ENCODE peak calls at places on chromosomes 11 and 22, in ten cellular contexts. E, U, G, N, Z, B, A, R, T and H are unnamed samples. For H3K4me1, the result is how much of the 10 kb centered on the place peaks cover.

GRCh38 chr11:97909544-97910394 is 1111.0 kb upstream of the CNTN5 start:
- DNase-seq in E (no peak), U (no peak), G (no peak), N (peak), Z (no peak), B (no peak), A (no peak), R (no peak), T (no peak), H (no peak)

GRCh38 chr11:93017821-93018690 is 48.6 kb downstream of the MTNR1B start:
- DNase-seq in E (no peak), U (no peak), G (peak), N (peak), Z (no peak), B (no peak), A (no peak), R (no peak), T (no peak), H (no peak)

GRCh38 chr11:128936546-128937275 is 6.0 kb downstream of the TP53AIP1 start:
- DNase-seq in E (no peak), U (no peak), G (peak), N (no peak), Z (peak), B (peak), A (no peak), R (no peak), T (no peak), H (no peak)

GRCh38 chr11:10407055-10407454 is 48.0 kb upstream of the AMPD3 start:
- DNase-seq in E (no peak), U (no peak), G (no peak), N (peak), Z (no peak), B (no peak), A (no peak), R (no peak), T (no peak), H (no peak)

GRCh38 chr11:292211-293121 is 3.5 kb downstream of the PGGHG start:
- DNase-seq in E (peak), U (peak), G (peak), N (no peak), Z (no peak), B (no peak), A (no peak), R (no peak), T (peak), H (peak)

GRCh38 chr11:106160494-106160893 is 83.0 kb downstream of the AASDHPPT start:
- DNase-seq in E (no peak), U (no peak), G (no peak), N (peak), Z (no peak), B (no peak), A (no peak), R (no peak), T (no peak), H (no peak)

GRCh38 chr22:43152355-43153071 is 1.2 kb downstream of the TSPO start:
- DNase-seq in E (peak), U (peak), G (peak), N (peak), Z (no peak), B (no peak), A (peak), R (peak), T (peak), H (peak)

GRCh38 chr11:122069946-122070345 is 46.1 kb downstream of the BLID start:
- DNase-seq in E (peak), U (peak), G (peak), N (peak), Z (peak), B (peak), A (peak), R (peak), T (peak), H (peak)

GRCh38 chr11:117440258-117440657 is 112.6 kb downstream of the CEP164 start:
- DNase-seq in E (no peak), U (no peak), G (no peak), N (no peak), Z (no peak), B (no peak), A (no peak), R (no peak), T (no peak), H (no peak)

GRCh38 chr11:128180446-128181089 is 406.8 kb downstream of the ETS1 start:
- DNase-seq in E (no peak), U (no peak), G (no peak), N (peak), Z (no peak), B (no peak), A (peak), R (no peak), T (no peak), H (no peak)

GRCh38 chr22:23033116-23033905 is 37.0 kb upstream of the GNAZ start:
- DNase-seq in E (no peak), U (no peak), G (no peak), N (no peak), Z (no peak), B (no peak), A (no peak), R (no peak), T (no peak), H (no peak)

GRCh38 chr11:133821776-133822175 is 23.5 kb downstream of the SPATA19 start:
- DNase-seq in E (peak), U (no peak), G (peak), N (peak), Z (peak), B (peak), A (peak), R (peak), T (no peak), H (no peak)

GRCh38 chr22:27474711-27475547 is 326.6 kb downstream of the MN1 start:
- DNase-seq in E (no peak), U (no peak), G (peak), N (peak), Z (no peak), B (no peak), A (peak), R (peak), T (no peak), H (no peak)

GRCh38 chr11:34552270-34552669 is 38.7 kb upstream of the ELF5 start:
- DNase-seq in E (no peak), U (no peak), G (no peak), N (no peak), Z (no peak), B (no peak), A (no peak), R (peak), T (no peak), H (peak)

GRCh38 chr22:45962431-45962712 is 14.6 kb downstream of the WNT7B start:
- DNase-seq in E (no peak), U (no peak), G (no peak), N (no peak), Z (no peak), B (no peak), A (no peak), R (no peak), T (no peak), H (no peak)

GRCh38 chr22:43292633-43293025 is 50.5 kb downstream of the SCUBE1 start:
- DNase-seq in E (no peak), U (no peak), G (no peak), N (no peak), Z (no peak), B (no peak), A (peak), R (no peak), T (no peak), H (no peak)

DNA sequence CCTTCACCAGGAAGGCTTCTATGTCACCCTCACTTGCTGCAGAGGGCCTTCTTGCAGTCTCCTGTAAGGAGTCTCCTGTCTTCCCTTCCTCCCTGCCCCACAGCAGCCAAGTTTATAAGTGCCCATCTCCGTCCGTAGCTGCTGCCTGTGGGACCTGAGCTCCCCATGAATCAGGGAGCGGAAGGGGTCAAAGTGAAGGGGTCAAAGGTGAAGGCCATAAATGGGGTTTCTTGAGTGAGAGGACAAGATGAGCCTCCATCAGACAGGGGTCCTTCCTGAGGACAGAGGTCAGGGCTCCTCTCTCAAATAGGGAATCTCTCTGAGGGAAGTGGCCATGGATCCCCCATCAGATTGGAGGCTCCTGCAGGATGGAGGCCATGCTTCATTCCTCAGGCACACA is 44.4 kb downstream of the ARRB1 start:
- DNase-seq in E (no peak), U (no peak), G (no peak), N (no peak), Z (no peak), B (no peak), A (no peak), R (no peak), T (no peak), H (no peak)
- H3K27ac ChIP-seq in E (peak), U (no peak), G (no peak), N (no peak), Z (no peak), B (no peak), A (no peak), R (no peak), T (no peak), H (peak)

GRCh38 chr11:90438069-90438468 is 215.2 kb upstream of the CHORDC1 start:
- DNase-seq in E (no peak), U (no peak), G (no peak), N (no peak), Z (no peak), B (no peak), A (no peak), R (no peak), T (no peak), H (no peak)
- H3K4me3 ChIP-seq in E (no peak), U (no peak), G (no peak), N (no peak), Z (no peak), B (no peak), A (no peak), R (no peak), T (no peak), H (no peak)

GRCh38 chr22:40193429-40194421 is 16.0 kb downstream of the TNRC6B start:
- DNase-seq in E (no peak), U (no peak), G (peak), N (peak), Z (peak), B (no peak), A (no peak), R (no peak), T (no peak), H (no peak)
- H3K4me1 ChIP-seq in E (half or more), U (half or more), G (under half), N (under half), Z (under half), B (under half), A (under half), R (half or more), T (under half), H (under half)

GRCh38 chr22:18077639-18078328 is at the start of gene PEX26:
- DNase-seq in E (peak), U (peak), G (peak), N (peak), Z (peak), B (peak), A (peak), R (peak), T (peak), H (peak)

GRCh38 chr22:18079706-18080230 is 2.0 kb downstream of the PEX26 start:
- DNase-seq in E (no peak), U (no peak), G (no peak), N (no peak), Z (no peak), B (no peak), A (no peak), R (no peak), T (no peak), H (no peak)

GRCh38 chr22:18076060-18076497 is 1.7 kb upstream of the PEX26 start:
- DNase-seq in E (peak), U (peak), G (peak), N (peak), Z (peak), B (peak), A (peak), R (peak), T (peak), H (peak)

GRCh38 chr22:18077087-18077638 is 627 bp upstream of the PEX26 start:
- DNase-seq in E (no peak), U (no peak), G (no peak), N (no peak), Z (no peak), B (no peak), A (no peak), R (no peak), T (no peak), H (no peak)

DNA sequence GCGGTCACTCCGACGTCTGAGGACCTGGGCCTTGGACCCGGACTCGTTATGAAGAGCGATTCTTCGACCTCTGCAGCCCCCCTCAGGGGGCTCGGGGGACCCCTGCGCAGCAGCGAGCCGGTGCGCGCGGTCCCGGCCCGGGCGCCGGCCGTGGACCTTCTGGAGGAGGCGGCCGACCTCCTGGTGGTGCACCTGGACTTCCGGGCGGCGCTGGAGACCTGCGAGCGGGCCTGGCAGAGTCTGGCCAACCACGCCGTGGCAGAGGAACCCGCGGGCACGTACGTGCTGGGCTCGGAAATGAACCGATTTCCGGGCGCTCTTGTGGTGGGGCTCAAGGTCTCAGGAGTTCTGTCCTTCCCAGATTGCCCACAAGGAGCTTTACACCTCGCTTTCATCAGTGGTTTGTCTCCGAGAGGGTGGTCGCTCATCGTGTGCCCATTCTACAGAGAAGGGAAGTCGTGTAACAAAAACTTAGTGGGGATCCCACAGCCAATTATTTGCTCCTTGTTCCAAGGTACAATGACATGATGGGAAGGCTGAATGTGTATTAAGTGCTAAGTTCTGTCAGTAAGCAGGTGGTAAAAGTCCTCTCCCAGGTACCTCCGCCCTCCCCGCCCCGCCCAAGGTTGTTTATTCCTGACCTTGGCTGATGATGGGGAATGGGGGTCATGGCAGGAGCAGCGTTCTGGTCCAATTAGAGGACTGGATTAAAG is 695 bp downstream of the PEX26 start:
- DNase-seq in E (peak), U (peak), G (peak), N (peak), Z (no peak), B (no peak), A (peak), R (peak), T (no peak), H (peak)
- H3K27ac ChIP-seq in E (peak), U (peak), G (no peak), N (peak), Z (peak), B (no peak), A (peak), R (peak), T (peak), H (peak)

DNA sequence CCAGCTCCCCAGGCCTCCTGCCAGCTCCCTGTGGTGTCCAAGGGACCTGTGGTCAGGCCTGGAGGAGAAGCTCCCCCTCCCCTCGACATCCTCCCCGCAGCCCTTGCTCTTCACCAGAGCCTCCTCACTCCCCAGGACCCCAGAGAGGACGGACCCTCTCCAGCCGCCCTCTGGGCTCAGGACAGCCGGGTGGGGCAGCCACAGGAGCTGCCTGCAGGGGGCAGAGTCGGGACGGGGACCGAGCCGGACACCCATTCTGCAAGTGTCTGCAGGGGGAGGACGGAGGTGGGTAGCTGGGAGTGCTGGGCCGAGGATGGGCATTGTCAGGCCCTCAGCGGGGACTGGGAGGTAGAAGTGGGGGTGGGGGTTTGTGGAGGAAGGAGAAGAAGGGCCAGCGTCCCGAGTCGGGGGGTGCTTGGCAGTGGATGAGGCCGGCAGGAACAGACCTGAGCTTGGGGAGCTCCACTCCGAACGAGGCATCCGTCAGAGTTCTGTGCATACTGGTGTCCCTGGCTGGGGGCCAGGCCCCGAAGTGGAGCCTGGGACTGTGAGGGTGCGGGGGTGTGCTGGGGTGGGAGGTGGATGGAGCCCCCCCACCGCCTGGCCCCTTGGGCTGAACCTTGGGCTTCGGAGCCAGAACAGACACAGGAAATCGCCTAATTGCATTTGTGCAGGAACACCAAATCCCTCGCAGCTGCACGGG is 15.2 kb downstream of the PRR33 start:
- DNase-seq in E (peak), U (peak), G (peak), N (peak), Z (peak), B (no peak), A (peak), R (peak), T (peak), H (peak)
- H3K4me3 ChIP-seq in E (peak), U (peak), G (no peak), N (no peak), Z (no peak), B (no peak), A (peak), R (no peak), T (no peak), H (no peak)

GRCh38 chr11:73221451-73221850 is 3.4 kb downstream of the P2RY2 start:
- DNase-seq in E (no peak), U (no peak), G (no peak), N (no peak), Z (no peak), B (no peak), A (no peak), R (no peak), T (peak), H (no peak)
- H3K4me1 ChIP-seq in E (under half), U (half or more), G (under half), N (under half), Z (under half), B (under half), A (under half), R (under half), T (under half), H (under half)

DNA sequence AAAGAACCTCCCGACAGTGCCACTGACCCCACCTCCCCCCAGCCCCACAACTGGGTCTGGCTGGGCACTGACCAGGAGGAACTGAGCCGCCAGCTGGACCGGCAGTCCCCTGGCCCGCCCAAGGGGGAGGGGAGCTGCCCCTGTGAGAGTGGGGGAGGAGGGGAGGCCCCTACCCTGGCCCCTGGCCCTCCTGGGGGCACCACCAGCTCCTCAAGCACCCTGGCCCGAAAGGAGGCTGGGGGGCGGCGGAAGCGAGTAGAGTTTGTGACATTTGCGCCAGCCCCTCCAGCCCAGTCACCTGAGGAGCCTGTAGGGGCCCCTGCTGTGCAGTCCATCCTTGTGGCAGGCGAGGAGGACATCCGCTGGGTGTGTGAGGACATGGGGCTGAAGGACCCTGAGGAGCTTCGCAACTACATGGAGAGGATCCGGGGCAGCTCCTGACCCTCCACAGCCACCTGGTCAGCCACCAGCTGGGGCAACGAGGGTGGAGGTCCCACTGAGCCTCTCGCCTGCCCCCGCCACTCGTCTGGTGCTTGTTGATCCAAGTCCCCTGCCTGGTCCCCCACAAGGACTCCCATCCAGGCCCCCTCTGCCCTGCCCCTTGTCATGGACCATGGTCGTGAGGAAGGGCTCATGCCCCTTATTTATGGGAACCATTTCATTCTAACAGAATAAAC is 12.3 kb downstream of the TMEM132A start:
- DNase-seq in E (peak), U (no peak), G (no peak), N (no peak), Z (no peak), B (no peak), A (no peak), R (no peak), T (no peak), H (no peak)
- H3K27ac ChIP-seq in E (peak), U (peak), G (no peak), N (no peak), Z (no peak), B (no peak), A (no peak), R (peak), T (no peak), H (peak)

GRCh38 chr11:48005133-48005532 is 24.8 kb downstream of the PTPRJ start:
- DNase-seq in E (no peak), U (no peak), G (no peak), N (peak), Z (no peak), B (no peak), A (no peak), R (no peak), T (peak), H (no peak)

GRCh38 chr11:48004456-48004855 is 24.1 kb downstream of the PTPRJ start:
- DNase-seq in E (no peak), U (no peak), G (no peak), N (peak), Z (no peak), B (no peak), A (no peak), R (no peak), T (peak), H (no peak)

GRCh38 chr11:48006301-48006992 is 26.1 kb downstream of the PTPRJ start:
- DNase-seq in E (no peak), U (no peak), G (no peak), N (peak), Z (no peak), B (no peak), A (no peak), R (no peak), T (peak), H (no peak)

GRCh38 chr11:48007677-48008076 is 27.3 kb downstream of the PTPRJ start:
- DNase-seq in E (no peak), U (no peak), G (no peak), N (no peak), Z (no peak), B (no peak), A (no peak), R (peak), T (peak), H (peak)

GRCh38 chr11:48005878-48006277 is 25.5 kb downstream of the PTPRJ start:
- DNase-seq in E (no peak), U (no peak), G (peak), N (peak), Z (peak), B (peak), A (no peak), R (no peak), T (peak), H (no peak)
- H3K4me3 ChIP-seq in E (no peak), U (no peak), G (no peak), N (peak), Z (no peak), B (no peak), A (no peak), R (no peak), T (no peak), H (no peak)